ENCODE peak calls at places on chromosomes 13 and 19, in ten cellular contexts. G, E, D, M, Z, T, V, Q, A and C are unnamed samples.
A peak's percentile ranks its signal among the peaks of the same experiment; 100 is the strongest.

GRCh38 chr19:41064974-41065569 is 23.2 kb upstream of the CYP2A13 start:
- DNase-seq in Q (no peak), D (no peak), E (no peak), A (peak; percentile 43), V (no peak), G (peak; percentile 40), Z (no peak), M (peak; percentile 42), T (no peak), C (no peak)

GRCh38 chr13:98157609-98158008 is 14.7 kb downstream of the FARP1 start:
- DNase-seq in T (no peak), E (no peak), D (no peak), M (no peak), Z (no peak), V (no peak), Q (no peak), A (no peak), G (no peak), C (no peak)

GRCh38 chr19:29379257-29379986 is 146.4 kb upstream of the VSTM2B start:
- DNase-seq in A (no peak), E (no peak), G (no peak), Q (no peak), M (no peak), D (no peak), V (no peak), T (no peak), Z (no peak), C (no peak)

GRCh38 chr13:110593430-110594130 is 21.8 kb upstream of the NAXD start:
- DNase-seq in G (peak; percentile 72), T (peak; percentile 54), Z (no peak), A (peak; percentile 69), D (no peak), M (no peak), E (no peak), Q (peak; percentile 52), V (no peak), C (no peak)

GRCh38 chr13:111556496-111556895 is 236.1 kb downstream of the TEX29 start:
- DNase-seq in D (no peak), T (no peak), G (no peak), V (no peak), E (no peak), M (no peak), A (no peak), Q (no peak), Z (no peak), C (no peak)

GRCh38 chr13:80783926-80784325 is 443.0 kb upstream of the SPRY2 start:
- DNase-seq in E (no peak), V (no peak), G (no peak), M (no peak), A (peak; percentile 27), Z (no peak), D (no peak), Q (peak; percentile 74), T (no peak), C (peak; percentile 25)

GRCh38 chr13:99459101-99459500 is 42.2 kb upstream of the TM9SF2 start:
- DNase-seq in V (no peak), Q (no peak), M (no peak), Z (no peak), A (no peak), G (no peak), D (no peak), E (no peak), T (no peak), C (no peak)

GRCh38 chr13:19910336-19911072 is 47.1 kb upstream of the ZMYM5 start:
- DNase-seq in Q (no peak), G (peak; percentile 86), V (no peak), Z (no peak), A (peak; percentile 79), M (no peak), E (no peak), T (no peak), D (no peak), C (no peak)

GRCh38 chr19:7242601-7243258 is 51.5 kb downstream of the INSR start:
- DNase-seq in Q (no peak), G (peak; percentile 53), Z (no peak), M (no peak), T (no peak), V (no peak), A (peak; percentile 21), D (no peak), E (no peak), C (no peak)

GRCh38 chr13:20128459-20128927 is 32.4 kb downstream of the GJA3 start:
- DNase-seq in Q (no peak), Z (no peak), D (no peak), E (peak; percentile 27), V (no peak), G (no peak), T (no peak), A (no peak), M (no peak), C (no peak)

GRCh38 chr13:89457977-89458376 is 1786.8 kb downstream of the SLITRK5 start:
- DNase-seq in D (peak; percentile 13), G (peak; percentile 79), Z (no peak), E (no peak), M (no peak), A (peak; percentile 87), V (no peak), Q (no peak), T (no peak), C (no peak)

GRCh38 chr13:83378901-83379300 is 503.4 kb downstream of the SLITRK1 start:
- DNase-seq in M (no peak), A (peak; percentile 10), E (no peak), T (no peak), D (no peak), V (no peak), Q (no peak), G (no peak), Z (no peak), C (no peak)

GRCh38 chr13:30340367-30341184 is 33.2 kb upstream of the KATNAL1 start:
- DNase-seq in D (peak; percentile 46), T (no peak), V (no peak), G (peak; percentile 55), A (peak; percentile 96), Z (no peak), E (no peak), M (no peak), Q (no peak), C (no peak)

GRCh38 chr13:48680756-48681392 is 27.1 kb downstream of the CYSLTR2 start:
- DNase-seq in E (no peak), Q (no peak), A (no peak), D (no peak), M (no peak), G (no peak), V (no peak), T (no peak), Z (no peak), C (no peak)

GRCh38 chr19:6215701-6216235 is 64.0 kb downstream of the MLLT1 start:
- DNase-seq in Q (no peak), E (no peak), Z (no peak), G (no peak), D (no peak), M (no peak), V (no peak), T (no peak), A (no peak), C (no peak)

GRCh38 chr13:30847697-30848307 is 58.3 kb upstream of the MEDAG start:
- DNase-seq in E (peak; percentile 45), V (no peak), Z (no peak), M (no peak), D (peak; percentile 93), T (no peak), Q (no peak), G (peak; percentile 84), A (peak; percentile 100), C (no peak)

GRCh38 chr13:42277618-42278276 is 5.8 kb downstream of the AKAP11 start:
- DNase-seq in V (no peak), D (no peak), T (no peak), Z (no peak), Q (no peak), E (no peak), G (no peak), A (peak; percentile 85), M (no peak), C (no peak)

GRCh38 chr13:23288564-23288963 is 107.8 kb downstream of the SGCG start:
- DNase-seq in E (no peak), Z (no peak), T (no peak), G (no peak), M (no peak), A (no peak), Q (no peak), V (no peak), D (no peak), C (no peak)

GRCh38 chr19:7658219-7658686 is 10.6 kb upstream of the RETN start:
- DNase-seq in V (no peak), E (peak; percentile 44), Z (no peak), Q (no peak), G (peak; percentile 16), M (no peak), A (no peak), D (no peak), T (no peak), C (no peak)

GRCh38 chr19:1177322-1178114 is 3.5 kb upstream of the SBNO2 start:
- DNase-seq in Z (no peak), Q (no peak), V (no peak), M (no peak), E (no peak), D (peak; percentile 87), G (peak; percentile 99), T (no peak), A (peak; percentile 89), C (no peak)

GRCh38 chr13:36875431-36875830 is 44.6 kb downstream of the SMAD9 start:
- DNase-seq in Q (no peak), V (no peak), T (no peak), M (no peak), D (no peak), G (no peak), E (no peak), Z (no peak), A (no peak), C (no peak)